ENCODE peak calls at places on chromosomes 2 and 18, in eight cellular contexts. O is transverse colon; Q is psoas muscle; B is CD8-positive, alpha-beta T cell; M is NCI-H2029; W is HuH-7.5; L is germinal center; Y is effector memory CD8-positive, alpha-beta T cell. V is an unnamed sample.

GRCh38 chr2:237414056-237414661 is at the start of gene COL6A3:
- DNase-seq in O (peak), Q (peak), B (no peak), M (no peak), W (no peak), L (no peak), Y (no peak), V (no peak)

GRCh38 chr2:1136071-1136470 is 185.4 kb downstream of the SNTG2 start:
- DNase-seq in O (no peak), Q (no peak), B (no peak), M (no peak), W (no peak), L (no peak), Y (no peak), V (no peak)

GRCh38 chr18:67133669-67134068 is 382.9 kb downstream of the DSEL start:
- DNase-seq in O (no peak), Q (no peak), B (no peak), M (peak), W (no peak), L (no peak), Y (no peak), V (no peak)

GRCh38 chr2:200618590-200619021 is 32.8 kb downstream of the AOX1 start:
- DNase-seq in O (no peak), Q (no peak), B (no peak), M (no peak), W (no peak), L (no peak), Y (no peak), V (no peak)

GRCh38 chr2:200899482-200899881 is 10.3 kb downstream of the NIF3L1 start:
- DNase-seq in O (no peak), Q (no peak), B (no peak), M (no peak), W (no peak), L (no peak), Y (no peak), V (no peak)

GRCh38 chr2:66021296-66021695 is 413.6 kb upstream of the MEIS1 start:
- DNase-seq in O (no peak), Q (no peak), B (no peak), M (no peak), W (no peak), L (no peak), Y (no peak), V (no peak)

GRCh38 chr2:29113027-29113686 is 2.1 kb upstream of the CLIP4 start:
- DNase-seq in O (no peak), Q (no peak), B (no peak), M (no peak), W (no peak), L (no peak), Y (no peak), V (no peak)

GRCh38 chr2:2321250-2321545 is 9.9 kb downstream of the MYT1L start:
- DNase-seq in O (no peak), Q (no peak), B (no peak), M (no peak), W (no peak), L (no peak), Y (no peak), V (no peak)

GRCh38 chr2:115077594-115077993 is 635.2 kb downstream of the DPP10 start:
- DNase-seq in O (no peak), Q (no peak), B (no peak), M (no peak), W (no peak), L (no peak), Y (no peak), V (no peak)

GRCh38 chr18:57428221-57429150 is 6.7 kb upstream of the ONECUT2 start:
- DNase-seq in O (no peak), Q (no peak), B (no peak), M (no peak), W (no peak), L (no peak), Y (no peak), V (no peak)

GRCh38 chr2:26521054-26521912 is 43.4 kb upstream of the OTOF start:
- DNase-seq in O (peak), Q (no peak), B (no peak), M (no peak), W (peak), L (peak), Y (no peak), V (peak)

GRCh38 chr2:10161961-10162441 is 39.5 kb downstream of the RRM2 start:
- DNase-seq in O (peak), Q (no peak), B (no peak), M (peak), W (no peak), L (no peak), Y (no peak), V (no peak)

GRCh38 chr18:195651-196050 is 37.3 kb downstream of the USP14 start:
- DNase-seq in O (no peak), Q (no peak), B (no peak), M (no peak), W (no peak), L (no peak), Y (no peak), V (no peak)

GRCh38 chr2:7034313-7034712 is 117.1 kb downstream of the RNF144A start:
- DNase-seq in O (no peak), Q (no peak), B (no peak), M (no peak), W (no peak), L (no peak), Y (no peak), V (peak)

GRCh38 chr2:26540977-26541376 is 63.1 kb upstream of the OTOF start:
- DNase-seq in O (no peak), Q (no peak), B (no peak), M (no peak), W (no peak), L (no peak), Y (no peak), V (no peak)

GRCh38 chr2:127609031-127609751 is 36.8 kb upstream of the GPR17 start:
- DNase-seq in O (no peak), Q (no peak), B (no peak), M (no peak), W (no peak), L (no peak), Y (no peak), V (no peak)

GRCh38 chr2:106057206-106057605 is 136.9 kb downstream of the UXS1 start:
- DNase-seq in O (no peak), Q (no peak), B (peak), M (no peak), W (no peak), L (no peak), Y (peak), V (no peak)

GRCh38 chr18:73842795-73843394 is 304.7 kb downstream of the FBXO15 start:
- DNase-seq in O (peak), Q (peak), B (peak), M (peak), W (no peak), L (peak), Y (no peak), V (no peak)